ENCODE peak calls at places on chromosomes 4 and X, in five cellular contexts. L is Right ventricle myocardium superior, Z is NCI-H69, K is HT-29, R is mesothelial cell of epicardium. G is an unnamed sample.

GRCh38 chr4:138249132-138249531 is 7.0 kb upstream of the SLC7A11 start:
- DNase-seq in L (no peak), Z (no peak), R (no peak), K (no peak), G (no peak)

GRCh38 chr4:683982-684571 is 4.9 kb downstream of the SLC49A3 start:
- DNase-seq in R (no peak), L (peak), Z (peak), K (peak), G (peak)

GRCh38 chrX:107849747-107850478 is 24.2 kb downstream of the MID2 start:
- DNase-seq in R (no peak), L (no peak), K (no peak), Z (peak), G (no peak)

GRCh38 chr4:94559351-94559806 is 107.6 kb downstream of the PDLIM5 start:
- DNase-seq in Z (peak), K (no peak), R (no peak), L (no peak), G (no peak)

GRCh38 chr4:89356086-89356485 is 48.5 kb upstream of the GPRIN3 start:
- DNase-seq in K (peak), Z (peak), R (no peak), L (no peak), G (no peak)

GRCh38 chr4:28759064-28759463 is 1898.4 kb downstream of the STIM2 start:
- DNase-seq in K (no peak), L (no peak), R (no peak), Z (no peak), G (no peak)

GRCh38 chrX:77493677-77494553 is 46.7 kb downstream of the FGF16 start:
- DNase-seq in K (no peak), L (no peak), R (peak), Z (peak), G (no peak)

GRCh38 chr4:188989371-188989770 is 850.1 kb downstream of the TRIML1 start:
- DNase-seq in L (no peak), Z (peak), R (no peak), K (peak), G (peak)

GRCh38 chr4:85067342-85067741 is 100.9 kb upstream of the WDFY3 start:
- DNase-seq in Z (no peak), R (no peak), K (no peak), L (no peak), G (no peak)

GRCh38 chr4:82739292-82740190 is 59.1 kb downstream of the SCD5 start:
- DNase-seq in Z (peak), L (peak), R (peak), K (peak), G (peak)

GRCh38 chrX:149374751-149375150 is 130.4 kb downstream of the IDS start:
- DNase-seq in K (no peak), Z (peak), R (no peak), L (no peak), G (no peak)

GRCh38 chr4:78747328-78747946 is 28.7 kb upstream of the BMP2K start:
- DNase-seq in R (no peak), K (no peak), L (no peak), Z (no peak), G (no peak)

GRCh38 chr4:560731-561211 is 15.3 kb downstream of the TMEM271 start:
- DNase-seq in R (no peak), Z (peak), K (no peak), L (no peak), G (no peak)

GRCh38 chr4:6422105-6422504 is 50.3 kb downstream of the PPP2R2C start:
- DNase-seq in L (no peak), Z (no peak), K (no peak), R (no peak), G (no peak)

GRCh38 chr4:43968041-43968440 is 480.6 kb downstream of the KCTD8 start:
- DNase-seq in K (no peak), L (no peak), Z (no peak), R (no peak), G (no peak)

GRCh38 chrX:94942603-94943002 is 1268.6 kb downstream of the FAM133A start:
- DNase-seq in L (no peak), Z (no peak), K (no peak), R (no peak), G (no peak)

GRCh38 chrX:125090046-125090445 is 229.6 kb upstream of the TEX13C start:
- DNase-seq in L (no peak), K (no peak), Z (peak), R (no peak), G (no peak)

GRCh38 chr4:99591757-99592156 is 17.1 kb downstream of the MTTP start:
- DNase-seq in K (no peak), R (no peak), L (no peak), Z (peak), G (no peak)

GRCh38 chr4:76434901-76435688 is at the start of gene SHROOM3:
- DNase-seq in R (no peak), Z (peak), L (no peak), K (no peak), G (no peak)

GRCh38 chr4:31343058-31343457 is 622.9 kb downstream of the PCDH7 start:
- DNase-seq in Z (no peak), L (no peak), K (no peak), R (no peak), G (no peak)

GRCh38 chr4:10207116-10207515 is 90.5 kb upstream of the WDR1 start:
- DNase-seq in Z (no peak), L (no peak), R (no peak), K (no peak), G (no peak)

GRCh38 chr4:73985528-73985852 is 2.5 kb downstream of the PPBP start:
- DNase-seq in R (no peak), Z (peak), K (no peak), L (no peak), G (no peak)

GRCh38 chr4:74268643-74269042 is 39.6 kb upstream of the EPGN start:
- DNase-seq in Z (no peak), L (no peak), R (no peak), K (no peak), G (no peak)

GRCh38 chrX:35115205-35115604 is 172.6 kb downstream of the FAM47B start:
- DNase-seq in R (no peak), K (no peak), L (no peak), Z (no peak), G (no peak)

GRCh38 chr4:122890142-122890769 is 32.1 kb downstream of the NUDT6 start:
- DNase-seq in L (no peak), Z (no peak), R (no peak), K (peak), G (no peak)

GRCh38 chr4:108247511-108248088 is 78.9 kb upstream of the LEF1 start:
- DNase-seq in Z (peak), L (no peak), R (peak), K (peak), G (no peak)

GRCh38 chr4:8579526-8580320 is 469 bp upstream of the GPR78 start:
- DNase-seq in K (no peak), R (no peak), Z (no peak), L (no peak), G (no peak)

GRCh38 chr4:140158234-140159030 is 4.4 kb upstream of the MAML3 start:
- DNase-seq in R (no peak), K (no peak), L (no peak), Z (peak), G (peak)

GRCh38 chr4:35725131-35725530 is 519.2 kb downstream of the ARAP2 start:
- DNase-seq in K (peak), L (no peak), Z (no peak), R (no peak), G (no peak)

GRCh38 chr4:38925492-38926418 is 58.1 kb downstream of the FAM114A1 start:
- DNase-seq in R (no peak), L (no peak), K (no peak), Z (no peak), G (no peak)

GRCh38 chrX:46698691-46699090 is 60.2 kb downstream of the SLC9A7 start:
- DNase-seq in R (no peak), K (no peak), L (no peak), Z (no peak), G (no peak)

GRCh38 chrX:103253608-103254007 is 1.3 kb downstream of the TCEAL8 start:
- DNase-seq in R (no peak), L (no peak), Z (no peak), K (no peak), G (peak)

GRCh38 chr4:54400802-54401201 is 171.7 kb downstream of the PDGFRA start:
- DNase-seq in K (no peak), R (no peak), L (no peak), Z (no peak), G (no peak)

G was measured in small intestine.